ENCODE peak calls at places on chromosome 18, in seven cellular contexts. Q is activated CD4-positive, alpha-beta T cell treated with anti-CD3 and anti-CD28 coated beads, Interleukin-2, amount 50 U/mL, for 4 hours; B is NCI-H2171; H is lower leg skin; A is hippocampal formation; R is amniotic stem cell; O is stimulated activated CD4-positive, alpha-beta T cell treated with anti-CD3 and anti-CD28 coated beads, Interleukin-15, amount 100 ng/mL, for 24 hours. M is an unnamed sample.

GRCh38 chr18:7349181-7349837 is 118.4 kb downstream of the LRRC30 start:
- DNase-seq in Q (no peak), B (no peak), H (no peak), A (no peak), R (no peak), O (no peak), M (no peak)

GRCh38 chr18:3983351-3983969 is 471.6 kb downstream of the DLGAP1 start:
- DNase-seq in Q (no peak), B (no peak), H (no peak), A (no peak), R (no peak), O (no peak), M (no peak)

GRCh38 chr18:46174317-46175039 is 70.3 kb downstream of the HAUS1 start:
- DNase-seq in Q (peak; percentile 16), B (peak; percentile 23), H (no peak), A (no peak), R (no peak), O (peak; percentile 70), M (no peak)

GRCh38 chr18:55339990-55340389 is 248.0 kb downstream of the TCF4 start:
- DNase-seq in Q (no peak), B (no peak), H (no peak), A (no peak), R (no peak), O (no peak), M (no peak)

GRCh38 chr18:58263055-58263732 is 219.2 kb downstream of the NEDD4L start:
- DNase-seq in Q (no peak), B (no peak), H (no peak), A (no peak), R (no peak), O (no peak), M (no peak)

GRCh38 chr18:49094979-49095632 is 144.3 kb upstream of the SMAD7 start:
- DNase-seq in Q (no peak), B (no peak), H (no peak), A (no peak), R (peak; percentile 74), O (no peak), M (no peak)

GRCh38 chr18:39521164-39521563 is 1955.6 kb upstream of the CELF4 start:
- DNase-seq in Q (no peak), B (no peak), H (no peak), A (no peak), R (no peak), O (no peak), M (no peak)

GRCh38 chr18:9743200-9744016 is 35.3 kb downstream of the RAB31 start:
- DNase-seq in Q (no peak), B (no peak), H (no peak), A (no peak), R (peak; percentile 72), O (no peak), M (no peak)

GRCh38 chr18:24497052-24497754 is 36.8 kb downstream of the HRH4 start:
- DNase-seq in Q (no peak), B (peak; percentile 49), H (no peak), A (no peak), R (no peak), O (no peak), M (no peak)

GRCh38 chr18:28125051-28125450 is 51.9 kb downstream of the CDH2 start:
- DNase-seq in Q (no peak), B (no peak), H (no peak), A (no peak), R (no peak), O (no peak), M (no peak)

GRCh38 chr18:75582406-75582821 is 154.9 kb upstream of the SMIM21 start:
- DNase-seq in Q (no peak), B (no peak), H (no peak), A (no peak), R (no peak), O (no peak), M (no peak)

GRCh38 chr18:12239426-12239825 is 14.7 kb upstream of the CIDEA start:
- DNase-seq in Q (no peak), B (no peak), H (no peak), A (no peak), R (no peak), O (no peak), M (no peak)

GRCh38 chr18:58379443-58379842 is 249.4 kb downstream of the ALPK2 start:
- DNase-seq in Q (no peak), B (no peak), H (peak; percentile 68), A (no peak), R (no peak), O (no peak), M (no peak)

GRCh38 chr18:22006458-22006857 is 162.9 kb upstream of the GATA6 start:
- DNase-seq in Q (no peak), B (no peak), H (no peak), A (no peak), R (no peak), O (no peak), M (no peak)

GRCh38 chr18:8084160-8084559 is 517.0 kb downstream of the PTPRM start:
- DNase-seq in Q (no peak), B (no peak), H (no peak), A (no peak), R (no peak), O (peak; percentile 5), M (no peak)

GRCh38 chr18:35466815-35467623 is 30.7 kb downstream of the INO80C start:
- DNase-seq in Q (no peak), B (no peak), H (no peak), A (no peak), R (no peak), O (no peak), M (no peak)

GRCh38 chr18:76721207-76721996 is 101.0 kb upstream of the ZNF236 start:
- DNase-seq in Q (peak; percentile 15), B (peak; percentile 11), H (peak; percentile 71), A (no peak), R (no peak), O (peak; percentile 61), M (no peak)

GRCh38 chr18:43396266-43396665 is 119.0 kb upstream of the SYT4 start:
- DNase-seq in Q (no peak), B (peak; percentile 16), H (no peak), A (no peak), R (no peak), O (no peak), M (no peak)

GRCh38 chr18:75478996-75479870 is 51.7 kb upstream of the SMIM21 start:
- DNase-seq in Q (no peak), B (peak; percentile 7), H (no peak), A (no peak), R (peak; percentile 6), O (no peak), M (peak; percentile 35)

GRCh38 chr18:44601447-44601846 is 79.2 kb upstream of the SETBP1 start:
- DNase-seq in Q (no peak), B (peak; percentile 75), H (no peak), A (no peak), R (peak; percentile 9), O (no peak), M (no peak)

GRCh38 chr18:63046375-63046774 is 273.2 kb downstream of the BCL2 start:
- DNase-seq in Q (no peak), B (no peak), H (no peak), A (no peak), R (no peak), O (no peak), M (no peak)

GRCh38 chr18:2958819-2959298 is 54.1 kb downstream of the LPIN2 start:
- DNase-seq in Q (no peak), B (no peak), H (no peak), A (no peak), R (no peak), O (peak; percentile 56), M (no peak)

GRCh38 chr18:71374294-71374693 is 1085.4 kb downstream of the SOCS6 start:
- DNase-seq in Q (no peak), B (no peak), H (no peak), A (no peak), R (no peak), O (no peak), M (no peak)

GRCh38 chr18:12373771-12374116 is 3.3 kb downstream of the AFG3L2 start:
- DNase-seq in Q (no peak), B (no peak), H (no peak), A (no peak), R (no peak), O (no peak), M (no peak)

GRCh38 chr18:77063256-77063655 is 69.3 kb downstream of the MBP start:
- DNase-seq in Q (peak; percentile 63), B (no peak), H (peak; percentile 83), A (no peak), R (no peak), O (peak; percentile 87), M (peak; percentile 55)

GRCh38 chr18:39414009-39414700 is 1848.6 kb upstream of the CELF4 start:
- DNase-seq in Q (no peak), B (no peak), H (no peak), A (no peak), R (no peak), O (no peak), M (no peak)

GRCh38 chr18:60978338-60978737 is 354.9 kb upstream of the CDH20 start:
- DNase-seq in Q (no peak), B (no peak), H (no peak), A (no peak), R (peak; percentile 56), O (no peak), M (no peak)

GRCh38 chr18:26655614-26656400 is 107.5 kb upstream of the KCTD1 start:
- DNase-seq in Q (no peak), B (peak; percentile 57), H (peak; percentile 88), A (peak; percentile 76), R (no peak), O (no peak), M (no peak)

GRCh38 chr18:36279001-36279400 is 18.5 kb upstream of the FHOD3 start:
- DNase-seq in Q (no peak), B (no peak), H (peak; percentile 32), A (no peak), R (no peak), O (no peak), M (no peak)

GRCh38 chr18:3599235-3599634 is 149.3 kb downstream of the TGIF1 start:
- DNase-seq in Q (no peak), B (no peak), H (no peak), A (no peak), R (no peak), O (no peak), M (no peak)

GRCh38 chr18:22466608-22467390 is 49.1 kb upstream of the CTAGE1 start:
- DNase-seq in Q (no peak), B (no peak), H (no peak), A (no peak), R (no peak), O (no peak), M (no peak)

GRCh38 chr18:21218862-21219261 is 23.2 kb upstream of the GREB1L start:
- DNase-seq in Q (no peak), B (no peak), H (no peak), A (no peak), R (no peak), O (no peak), M (no peak)

GRCh38 chr18:46550609-46551008 is 106.4 kb downstream of the LOXHD1 start:
- DNase-seq in Q (no peak), B (no peak), H (no peak), A (no peak), R (no peak), O (no peak), M (no peak)

GRCh38 chr18:40055262-40055661 is 1899.8 kb upstream of the PIK3C3 start:
- DNase-seq in Q (no peak), B (no peak), H (no peak), A (no peak), R (no peak), O (no peak), M (no peak)

M was measured in GM19239.